ENCODE peak calls at places on chromosomes 5 and 9, in ten cellular contexts. M is T follicular helper cell; K is CD4-positive, alpha-beta memory T cell; C is H1; I is body of pancreas; D is CD14-positive monocyte; A is erythroblast; B is activated T-cell treated with anti-CD3 and anti-CD28 coated beads, Interleukin-2, amount 50 U/mL, for 48 hours; S is foreskin fibroblast; H is effector memory CD8-positive, alpha-beta T cell. F is an unnamed sample.

GRCh38 chr5:147956064-147956841 is 49.9 kb upstream of the C5orf46 start:
- DNase-seq in C (no peak), H (no peak), D (no peak), K (no peak), I (no peak), A (no peak), M (no peak), S (no peak), B (no peak), F (no peak)

GRCh38 chr9:90898229-90898628 is 96.6 kb downstream of the SYK start:
- DNase-seq in K (no peak), I (no peak), C (no peak), A (no peak), S (no peak), B (no peak), M (no peak), D (no peak), H (no peak), F (no peak)

GRCh38 chr9:75233011-75233410 is 144.7 kb downstream of the OSTF1 start:
- DNase-seq in B (no peak), M (no peak), K (no peak), A (no peak), S (peak; percentile 16), D (no peak), H (no peak), I (no peak), C (no peak), F (no peak)

GRCh38 chr5:139488269-139488668 is 5.7 kb upstream of the STING1 start:
- DNase-seq in C (no peak), H (no peak), B (no peak), K (no peak), A (no peak), M (no peak), S (no peak), I (no peak), D (peak; percentile 67), F (no peak)

GRCh38 chr5:140549237-140550144 is 2.0 kb downstream of the EIF4EBP3 start:
- DNase-seq in H (no peak), I (peak; percentile 56), S (peak; percentile 34), C (no peak), K (no peak), A (peak; percentile 53), B (no peak), D (peak; percentile 87), M (no peak), F (peak; percentile 82)

GRCh38 chr5:149024477-149024876 is 38.4 kb downstream of the SH3TC2 start:
- DNase-seq in H (no peak), B (no peak), K (no peak), D (no peak), S (peak; percentile 78), M (no peak), I (no peak), C (no peak), A (no peak), F (no peak)

GRCh38 chr9:93093449-93094293 is 2.3 kb upstream of the CARD19 start:
- DNase-seq in B (no peak), M (no peak), I (no peak), C (no peak), H (no peak), K (no peak), S (no peak), D (peak; percentile 40), A (peak; percentile 19), F (peak; percentile 63)

GRCh38 chr5:54900906-54901725 is 84.3 kb downstream of the ESM1 start:
- DNase-seq in B (no peak), S (peak; percentile 86), H (no peak), K (no peak), C (no peak), I (no peak), M (no peak), D (peak; percentile 64), A (no peak), F (no peak)

GRCh38 chr9:98207606-98208005 is 15.2 kb upstream of the CORO2A start:
- DNase-seq in M (no peak), S (no peak), A (no peak), D (no peak), K (no peak), I (no peak), B (no peak), H (no peak), C (no peak), F (no peak)

GRCh38 chr5:169125571-169125970 is 175.4 kb downstream of the SLIT3 start:
- DNase-seq in C (no peak), K (no peak), I (no peak), A (no peak), D (no peak), M (no peak), H (no peak), B (no peak), S (no peak), F (no peak)

GRCh38 chr9:131992906-131993657 is 86.6 kb downstream of the MED27 start:
- DNase-seq in D (no peak), B (no peak), M (no peak), A (no peak), K (no peak), S (no peak), I (no peak), H (no peak), C (no peak), F (no peak)

GRCh38 chr9:121946465-121946864 is 146.6 kb downstream of the TTLL11 start:
- DNase-seq in S (no peak), K (no peak), H (no peak), B (no peak), A (no peak), M (no peak), C (no peak), I (no peak), D (no peak), F (no peak)

GRCh38 chr9:33408087-33408486 is 5.7 kb upstream of the AQP7 start:
- DNase-seq in A (no peak), I (no peak), D (no peak), S (no peak), M (no peak), B (no peak), K (no peak), H (no peak), C (no peak), F (no peak)